ENCODE peak calls at places on chromosomes 6 and 20, in ten cellular contexts. One of them, this sample, is unnamed.

GRCh38 chr6:150291968-150292710 is 76.7 kb upstream of the IYD start:
- DNase-seq in T-helper 9 cell: no peak
- DNase-seq in progenitor cell of endocrine pancreas: no peak
- DNase-seq in A549: no peak
- DNase-seq in NB4: no peak
- DNase-seq in NCI-H1105: no peak
- DNase-seq in NCI-H1092 treated with DMSO at 0.1 percent for 48 hours: no peak
- DNase-seq in CD4-positive, CD25-positive, alpha-beta regulatory T cell: no peak
- DNase-seq in nephron progenitor cell: no peak
- DNase-seq in AG10803: no peak
- DNase-seq in this sample: no peak

GRCh38 chr6:30944051-30944450 is 3.3 kb downstream of the MUCL3 start:
- DNase-seq in T-helper 9 cell: no peak
- DNase-seq in progenitor cell of endocrine pancreas: no peak
- DNase-seq in A549: no peak
- DNase-seq in NB4: no peak
- DNase-seq in NCI-H1105: no peak
- DNase-seq in NCI-H1092 treated with DMSO at 0.1 percent for 48 hours: no peak
- DNase-seq in CD4-positive, CD25-positive, alpha-beta regulatory T cell: no peak
- DNase-seq in nephron progenitor cell: no peak
- DNase-seq in AG10803: no peak
- DNase-seq in this sample: no peak

GRCh38 chr6:77055711-77056110 is 407.6 kb downstream of the HTR1B start:
- DNase-seq in T-helper 9 cell: no peak
- DNase-seq in progenitor cell of endocrine pancreas: no peak
- DNase-seq in A549: no peak
- DNase-seq in NB4: no peak
- DNase-seq in NCI-H1105: no peak
- DNase-seq in NCI-H1092 treated with DMSO at 0.1 percent for 48 hours: no peak
- DNase-seq in CD4-positive, CD25-positive, alpha-beta regulatory T cell: no peak
- DNase-seq in nephron progenitor cell: no peak
- DNase-seq in AG10803: no peak
- DNase-seq in this sample: no peak

GRCh38 chr20:53068241-53068640 is 96.1 kb downstream of the TSHZ2 start:
- DNase-seq in T-helper 9 cell: no peak
- DNase-seq in progenitor cell of endocrine pancreas: no peak
- DNase-seq in A549: no peak
- DNase-seq in NB4: no peak
- DNase-seq in NCI-H1105: no peak
- DNase-seq in NCI-H1092 treated with DMSO at 0.1 percent for 48 hours: no peak
- DNase-seq in CD4-positive, CD25-positive, alpha-beta regulatory T cell: no peak
- DNase-seq in nephron progenitor cell: no peak
- DNase-seq in AG10803: no peak
- DNase-seq in this sample: no peak

GRCh38 chr6:53154794-53155193 is 6.2 kb upstream of the GCM1 start:
- DNase-seq in T-helper 9 cell: no peak
- DNase-seq in progenitor cell of endocrine pancreas: no peak
- DNase-seq in A549: no peak
- DNase-seq in NB4: no peak
- DNase-seq in NCI-H1105: no peak
- DNase-seq in NCI-H1092 treated with DMSO at 0.1 percent for 48 hours: no peak
- DNase-seq in CD4-positive, CD25-positive, alpha-beta regulatory T cell: no peak
- DNase-seq in nephron progenitor cell: no peak
- DNase-seq in AG10803: peak; percentile 9
- DNase-seq in this sample: no peak

GRCh38 chr20:57504411-57504810 is 20.5 kb downstream of the CTCFL start:
- DNase-seq in T-helper 9 cell: no peak
- DNase-seq in progenitor cell of endocrine pancreas: no peak
- DNase-seq in A549: no peak
- DNase-seq in NB4: no peak
- DNase-seq in NCI-H1105: no peak
- DNase-seq in NCI-H1092 treated with DMSO at 0.1 percent for 48 hours: no peak
- DNase-seq in CD4-positive, CD25-positive, alpha-beta regulatory T cell: no peak
- DNase-seq in nephron progenitor cell: no peak
- DNase-seq in AG10803: no peak
- DNase-seq in this sample: no peak

GRCh38 chr20:887137-887536 is 29.0 kb downstream of the ANGPT4 start:
- DNase-seq in T-helper 9 cell: no peak
- DNase-seq in progenitor cell of endocrine pancreas: no peak
- DNase-seq in A549: no peak
- DNase-seq in NB4: no peak
- DNase-seq in NCI-H1105: no peak
- DNase-seq in NCI-H1092 treated with DMSO at 0.1 percent for 48 hours: no peak
- DNase-seq in CD4-positive, CD25-positive, alpha-beta regulatory T cell: no peak
- DNase-seq in nephron progenitor cell: no peak
- DNase-seq in AG10803: no peak
- DNase-seq in this sample: no peak

GRCh38 chr6:53702316-53702715 is 36.8 kb upstream of the KLHL31 start:
- DNase-seq in T-helper 9 cell: no peak
- DNase-seq in progenitor cell of endocrine pancreas: no peak
- DNase-seq in A549: no peak
- DNase-seq in NB4: peak; percentile 57
- DNase-seq in NCI-H1105: no peak
- DNase-seq in NCI-H1092 treated with DMSO at 0.1 percent for 48 hours: no peak
- DNase-seq in CD4-positive, CD25-positive, alpha-beta regulatory T cell: no peak
- DNase-seq in nephron progenitor cell: no peak
- DNase-seq in AG10803: no peak
- DNase-seq in this sample: no peak

GRCh38 chr20:33624399-33624798 is 37.7 kb upstream of the C20orf144 start:
- DNase-seq in T-helper 9 cell: no peak
- DNase-seq in progenitor cell of endocrine pancreas: no peak
- DNase-seq in A549: no peak
- DNase-seq in NB4: no peak
- DNase-seq in NCI-H1105: no peak
- DNase-seq in NCI-H1092 treated with DMSO at 0.1 percent for 48 hours: no peak
- DNase-seq in CD4-positive, CD25-positive, alpha-beta regulatory T cell: peak; percentile 62
- DNase-seq in nephron progenitor cell: no peak
- DNase-seq in AG10803: no peak
- DNase-seq in this sample: no peak

GRCh38 chr6:16409531-16410441 is 171.4 kb downstream of the GMPR start:
- DNase-seq in T-helper 9 cell: peak; percentile 33
- DNase-seq in progenitor cell of endocrine pancreas: peak; percentile 12
- DNase-seq in A549: peak; percentile 60
- DNase-seq in NB4: peak; percentile 65
- DNase-seq in NCI-H1105: no peak
- DNase-seq in NCI-H1092 treated with DMSO at 0.1 percent for 48 hours: peak; percentile 0
- DNase-seq in CD4-positive, CD25-positive, alpha-beta regulatory T cell: peak; percentile 80
- DNase-seq in nephron progenitor cell: peak; percentile 59
- DNase-seq in AG10803: peak; percentile 86
- DNase-seq in this sample: peak; percentile 77

GRCh38 chr20:5596401-5597193 is 153.6 kb upstream of the SHLD1 start:
- DNase-seq in T-helper 9 cell: no peak
- DNase-seq in progenitor cell of endocrine pancreas: no peak
- DNase-seq in A549: no peak
- DNase-seq in NB4: no peak
- DNase-seq in NCI-H1105: no peak
- DNase-seq in NCI-H1092 treated with DMSO at 0.1 percent for 48 hours: no peak
- DNase-seq in CD4-positive, CD25-positive, alpha-beta regulatory T cell: no peak
- DNase-seq in nephron progenitor cell: no peak
- DNase-seq in AG10803: no peak
- DNase-seq in this sample: no peak

GRCh38 chr6:142207265-142207877 is 60.3 kb downstream of the VTA1 start:
- DNase-seq in T-helper 9 cell: peak; percentile 25
- DNase-seq in progenitor cell of endocrine pancreas: peak; percentile 20
- DNase-seq in A549: peak; percentile 49
- DNase-seq in NB4: peak; percentile 56
- DNase-seq in NCI-H1105: peak; percentile 17
- DNase-seq in NCI-H1092 treated with DMSO at 0.1 percent for 48 hours: no peak
- DNase-seq in CD4-positive, CD25-positive, alpha-beta regulatory T cell: peak; percentile 49
- DNase-seq in nephron progenitor cell: peak; percentile 48
- DNase-seq in AG10803: peak; percentile 58
- DNase-seq in this sample: peak; percentile 78

GRCh38 chr20:62664316-62664971 is 22.1 kb downstream of the SLCO4A1 start:
- DNase-seq in T-helper 9 cell: no peak
- DNase-seq in progenitor cell of endocrine pancreas: no peak
- DNase-seq in A549: no peak
- DNase-seq in NB4: no peak
- DNase-seq in NCI-H1105: no peak
- DNase-seq in NCI-H1092 treated with DMSO at 0.1 percent for 48 hours: no peak
- DNase-seq in CD4-positive, CD25-positive, alpha-beta regulatory T cell: no peak
- DNase-seq in nephron progenitor cell: no peak
- DNase-seq in AG10803: no peak
- DNase-seq in this sample: no peak

GRCh38 chr6:35737413-35738211 is 780 bp downstream of the ARMC12 start:
- DNase-seq in T-helper 9 cell: no peak
- DNase-seq in progenitor cell of endocrine pancreas: no peak
- DNase-seq in A549: peak; percentile 78
- DNase-seq in NB4: peak; percentile 88
- DNase-seq in NCI-H1105: peak; percentile 67
- DNase-seq in NCI-H1092 treated with DMSO at 0.1 percent for 48 hours: peak; percentile 64
- DNase-seq in CD4-positive, CD25-positive, alpha-beta regulatory T cell: peak; percentile 83
- DNase-seq in nephron progenitor cell: no peak
- DNase-seq in AG10803: peak; percentile 87
- DNase-seq in this sample: no peak

GRCh38 chr20:36173451-36173933 is 19.0 kb downstream of the EPB41L1 start:
- DNase-seq in T-helper 9 cell: no peak
- DNase-seq in progenitor cell of endocrine pancreas: no peak
- DNase-seq in A549: no peak
- DNase-seq in NB4: peak; percentile 71
- DNase-seq in NCI-H1105: no peak
- DNase-seq in NCI-H1092 treated with DMSO at 0.1 percent for 48 hours: no peak
- DNase-seq in CD4-positive, CD25-positive, alpha-beta regulatory T cell: peak; percentile 35
- DNase-seq in nephron progenitor cell: peak; percentile 82
- DNase-seq in AG10803: peak; percentile 12
- DNase-seq in this sample: peak; percentile 94

GRCh38 chr6:170211404-170212025 is 79.4 kb downstream of the DLL1 start:
- DNase-seq in T-helper 9 cell: no peak
- DNase-seq in progenitor cell of endocrine pancreas: no peak
- DNase-seq in A549: no peak
- DNase-seq in NB4: no peak
- DNase-seq in NCI-H1105: no peak
- DNase-seq in NCI-H1092 treated with DMSO at 0.1 percent for 48 hours: no peak
- DNase-seq in CD4-positive, CD25-positive, alpha-beta regulatory T cell: no peak
- DNase-seq in nephron progenitor cell: no peak
- DNase-seq in AG10803: no peak
- DNase-seq in this sample: no peak

This sample was measured in neural progenitor cell.